ENCODE peak calls at places on chromosomes 16 and 17, in seven cellular contexts. J is Daoy, H is fibroblast of lung, X is mucosa of descending colon, T is NCI-H460, E is choroid plexus epithelial cell, U is adipocyte. O is an unnamed sample.

GRCh38 chr17:16120937-16121336 is 94.4 kb downstream of the NCOR1 start:
- DNase-seq in J (no peak), H (no peak), X (no peak), T (no peak), E (no peak), U (no peak), O (no peak)

GRCh38 chr17:63928172-63928666 is 3.9 kb downstream of the CD79B start:
- DNase-seq in J (no peak), H (no peak), X (peak), T (no peak), E (no peak), U (no peak), O (no peak)

GRCh38 chr16:59412275-59412841 is 678.2 kb upstream of the GOT2 start:
- DNase-seq in J (no peak), H (peak), X (no peak), T (peak), E (peak), U (peak), O (no peak)

GRCh38 chr17:48486557-48486956 is 44.3 kb downstream of the HOXB1 start:
- DNase-seq in J (peak), H (peak), X (no peak), T (no peak), E (peak), U (peak), O (peak)

GRCh38 chr17:8300629-8301242 is 5.5 kb upstream of the SLC25A35 start:
- DNase-seq in J (peak), H (peak), X (peak), T (peak), E (peak), U (peak), O (peak)

GRCh38 chr16:88074041-88074440 is 122.8 kb downstream of the BANP start:
- DNase-seq in J (no peak), H (no peak), X (no peak), T (no peak), E (no peak), U (no peak), O (no peak)

GRCh38 chr17:54221499-54221898 is 398.8 kb downstream of the KIF2B start:
- DNase-seq in J (no peak), H (no peak), X (no peak), T (no peak), E (no peak), U (no peak), O (no peak)

GRCh38 chr17:80584171-80584905 is 39.7 kb downstream of the RPTOR start:
- DNase-seq in J (no peak), H (no peak), X (no peak), T (no peak), E (peak), U (no peak), O (no peak)

GRCh38 chr17:27741361-27741861 is 58.9 kb downstream of the NOS2 start:
- DNase-seq in J (peak), H (peak), X (no peak), T (no peak), E (peak), U (no peak), O (no peak)

GRCh38 chr16:31055613-31056012 is 18.4 kb downstream of the ZNF668 start:
- DNase-seq in J (no peak), H (no peak), X (no peak), T (no peak), E (no peak), U (no peak), O (no peak)

O was measured in foreskin melanocyte.